ENCODE peak calls at places on chromosomes 11 and 22, in four cellular contexts. V is spleen, U is astrocyte, E is tibial artery. J is an unnamed sample.
A peak's percentile ranks its signal among the peaks of the same experiment; 100 is the strongest.

GRCh38 chr11:100929377-100929776 is 200.2 kb downstream of the PGR start:
- DNase-seq in V (no peak), U (peak; percentile 89), E (no peak), J (no peak)

GRCh38 chr22:22955866-22956535 is 68.4 kb downstream of the IGLL5 start:
- DNase-seq in V (no peak), U (peak; percentile 35), E (no peak), J (peak; percentile 69)

GRCh38 chr22:28043269-28043668 is 124.2 kb upstream of the PITPNB start:
- DNase-seq in V (no peak), U (no peak), E (no peak), J (no peak)

GRCh38 chr11:6703247-6704063 is 20.3 kb upstream of the MRPL17 start:
- DNase-seq in V (no peak), U (peak; percentile 43), E (peak; percentile 71), J (peak; percentile 66)

GRCh38 chr11:91804057-91804456 is 420.6 kb upstream of the FAT3 start:
- DNase-seq in V (no peak), U (peak; percentile 51), E (no peak), J (no peak)

GRCh38 chr11:74373382-74373781 is 24.9 kb downstream of the PGM2L1 start:
- DNase-seq in V (no peak), U (peak; percentile 36), E (no peak), J (no peak)

GRCh38 chr11:112211556-112211955 is 14.7 kb upstream of the PTS start:
- DNase-seq in V (no peak), U (no peak), E (no peak), J (no peak)

GRCh38 chr11:107590460-107591097 is 368 bp upstream of the ELMOD1 start:
- DNase-seq in V (no peak), U (no peak), E (no peak), J (no peak)

GRCh38 chr11:35550374-35551036 is 25.1 kb upstream of the PAMR1 start:
- DNase-seq in V (no peak), U (peak; percentile 67), E (no peak), J (no peak)

DNA sequence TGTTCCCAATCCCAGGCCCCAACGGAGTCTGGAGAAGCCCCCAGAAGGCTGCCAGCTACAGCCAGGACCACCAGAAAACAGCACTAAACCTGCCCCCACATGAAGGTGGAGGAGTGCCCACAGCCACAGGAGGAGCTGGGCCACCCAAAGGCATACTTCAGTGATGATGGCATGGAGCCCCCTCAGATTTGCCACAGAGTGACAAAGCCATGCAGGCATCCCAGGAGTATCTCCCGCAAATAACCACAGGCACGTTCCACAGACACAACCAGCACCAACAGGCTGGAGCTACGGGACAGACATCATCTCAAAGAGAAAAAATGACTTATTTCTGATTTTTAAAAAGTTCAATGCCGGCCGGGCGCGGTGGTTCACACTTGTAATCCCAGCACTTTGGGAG is 10.6 kb downstream of the CARS1 start:
- DNase-seq in V (no peak), U (peak; percentile 8), E (no peak), J (no peak)
- H3K4me3 ChIP-seq in V (no peak overlapping the region), U (no peak overlapping the region), E (no peak overlapping the region), J (no peak overlapping the region)

GRCh38 chr11:124743050-124743449 is 3.3 kb downstream of the NRGN start:
- DNase-seq in V (peak; percentile 73), U (no peak), E (no peak), J (no peak)
- H3K27me3 ChIP-seq in V (no peaks in the 10 kb centered on the region), U (peaks cover 14% of the 10 kb centered on the region), E (no peaks in the 10 kb centered on the region), J (no peaks in the 10 kb centered on the region)

DNA sequence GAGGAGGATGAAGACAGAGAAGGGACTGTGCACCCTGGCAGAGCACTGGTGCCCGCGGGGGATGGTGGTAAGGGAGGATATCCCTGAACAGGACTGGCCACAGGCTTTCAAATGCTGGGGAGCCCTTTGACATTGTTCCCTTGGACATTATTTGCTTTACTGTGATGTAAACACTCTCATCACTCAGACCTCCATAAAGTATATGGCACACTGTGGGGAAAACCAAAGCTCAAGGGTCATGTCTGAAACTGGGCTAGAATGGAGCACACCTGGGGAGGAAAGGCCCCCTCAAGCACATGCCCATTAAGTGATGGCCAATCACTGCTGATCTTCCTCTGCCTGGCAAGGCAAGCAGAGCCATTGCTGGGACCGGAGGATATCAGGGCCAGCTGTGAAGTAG is 60.9 kb upstream of the TENM4 start:
- DNase-seq in V (no peak), U (no peak), E (no peak), J (no peak)
- H3K4me3 ChIP-seq in V (no peak overlapping the region), U (no peak overlapping the region), E (no peak overlapping the region), J (no peak overlapping the region)

GRCh38 chr11:17477084-17477333 is 364 bp upstream of the ABCC8 start:
- DNase-seq in V (no peak), U (no peak), E (no peak), J (no peak)

GRCh38 chr11:17475666-17476316 is 854 bp downstream of the ABCC8 start:
- DNase-seq in V (no peak), U (no peak), E (no peak), J (no peak)

GRCh38 chr11:17478064-17478463 is 1.4 kb upstream of the ABCC8 start:
- DNase-seq in V (no peak), U (no peak), E (no peak), J (no peak)

GRCh38 chr11:17477361-17477760 is 716 bp upstream of the ABCC8 start:
- DNase-seq in V (no peak), U (no peak), E (no peak), J (no peak)

GRCh38 chr11:17476317-17477083 is at the start of gene ABCC8:
- DNase-seq in V (no peak), U (no peak), E (no peak), J (no peak)
- H3K27me3 ChIP-seq in V (no peaks in the 10 kb centered on the region), U (peaks cover 49% of the 10 kb centered on the region), E (peaks cover 68% of the 10 kb centered on the region), J (no peaks in the 10 kb centered on the region)

DNA sequence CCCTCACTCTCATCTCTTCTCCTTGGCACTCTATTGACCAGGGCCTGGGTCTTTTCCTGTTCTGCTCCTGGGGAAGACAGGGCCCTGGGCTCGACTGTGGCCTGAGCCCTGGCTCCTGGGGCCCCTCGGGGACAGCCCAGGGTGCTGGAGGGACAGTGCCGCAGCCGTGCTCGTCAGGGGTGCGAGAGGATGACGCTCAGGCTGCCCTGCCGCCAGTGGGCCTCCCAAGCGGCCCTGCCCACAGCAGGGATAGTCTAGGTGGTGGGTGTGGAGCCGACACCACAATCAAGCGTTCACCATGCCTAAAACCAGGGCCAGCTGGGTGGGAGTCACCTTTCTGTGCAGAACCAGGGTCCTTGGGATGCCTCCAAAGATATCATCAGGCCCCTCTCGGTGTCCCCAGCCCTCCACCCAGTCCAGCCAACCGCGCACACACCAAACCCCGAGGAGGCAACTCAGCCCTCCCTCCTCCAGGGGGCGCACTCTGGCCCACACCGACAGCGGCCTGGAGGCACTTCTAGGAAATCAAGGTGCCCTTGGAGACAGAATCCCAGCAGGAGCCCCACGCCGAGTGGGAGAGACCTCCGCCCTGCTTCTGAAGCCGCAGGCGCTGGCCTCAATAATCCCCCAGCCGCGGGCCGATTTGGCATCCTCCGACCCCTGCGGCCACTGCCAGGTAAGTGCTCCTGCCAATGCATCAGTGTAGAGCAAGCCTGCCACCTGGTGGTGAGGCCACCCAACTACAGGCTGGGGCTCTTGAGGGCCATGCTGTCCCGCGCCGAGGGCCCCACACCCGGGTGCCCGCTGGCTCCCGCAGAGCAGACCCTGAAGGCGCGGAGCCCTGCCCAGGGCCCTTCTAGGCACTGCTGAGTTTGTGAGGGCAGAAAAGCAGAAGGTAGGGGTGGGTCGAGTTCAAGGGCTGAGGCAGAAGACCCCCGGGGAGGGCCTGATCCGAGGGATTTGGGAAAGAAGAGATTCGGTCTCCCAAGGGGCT is 496.4 kb downstream of the BUD13 start:
- DNase-seq in V (peak; percentile 91), U (peak; percentile 25), E (peak; percentile 76), J (peak; percentile 75)
- H3K4me3 ChIP-seq in V (no peak overlapping the region), U (peak overlapping the region; percentile 28), E (no peak overlapping the region), J (no peak overlapping the region)

GRCh38 chr11:119488256-119488995 is 65.5 kb upstream of the THY1 start:
- DNase-seq in V (no peak), U (no peak), E (peak; percentile 24), J (no peak)

GRCh38 chr11:119491753-119492455 is 68.9 kb upstream of the THY1 start:
- DNase-seq in V (peak; percentile 31), U (no peak), E (no peak), J (no peak)

GRCh38 chr11:119486691-119487259 is 63.8 kb upstream of the THY1 start:
- DNase-seq in V (no peak), U (no peak), E (peak; percentile 37), J (no peak)

GRCh38 chr11:119490253-119491006 is 67.5 kb upstream of the THY1 start:
- DNase-seq in V (peak; percentile 58), U (no peak), E (peak; percentile 10), J (no peak)

GRCh38 chr11:119489087-119489486 is 66.1 kb upstream of the THY1 start:
- DNase-seq in V (no peak), U (no peak), E (peak; percentile 32), J (no peak)
- H3K27me3 ChIP-seq in V (no peaks in the 10 kb centered on the region), U (peaks cover 26% of the 10 kb centered on the region), E (peaks cover 36% of the 10 kb centered on the region), J (no peaks in the 10 kb centered on the region)

DNA sequence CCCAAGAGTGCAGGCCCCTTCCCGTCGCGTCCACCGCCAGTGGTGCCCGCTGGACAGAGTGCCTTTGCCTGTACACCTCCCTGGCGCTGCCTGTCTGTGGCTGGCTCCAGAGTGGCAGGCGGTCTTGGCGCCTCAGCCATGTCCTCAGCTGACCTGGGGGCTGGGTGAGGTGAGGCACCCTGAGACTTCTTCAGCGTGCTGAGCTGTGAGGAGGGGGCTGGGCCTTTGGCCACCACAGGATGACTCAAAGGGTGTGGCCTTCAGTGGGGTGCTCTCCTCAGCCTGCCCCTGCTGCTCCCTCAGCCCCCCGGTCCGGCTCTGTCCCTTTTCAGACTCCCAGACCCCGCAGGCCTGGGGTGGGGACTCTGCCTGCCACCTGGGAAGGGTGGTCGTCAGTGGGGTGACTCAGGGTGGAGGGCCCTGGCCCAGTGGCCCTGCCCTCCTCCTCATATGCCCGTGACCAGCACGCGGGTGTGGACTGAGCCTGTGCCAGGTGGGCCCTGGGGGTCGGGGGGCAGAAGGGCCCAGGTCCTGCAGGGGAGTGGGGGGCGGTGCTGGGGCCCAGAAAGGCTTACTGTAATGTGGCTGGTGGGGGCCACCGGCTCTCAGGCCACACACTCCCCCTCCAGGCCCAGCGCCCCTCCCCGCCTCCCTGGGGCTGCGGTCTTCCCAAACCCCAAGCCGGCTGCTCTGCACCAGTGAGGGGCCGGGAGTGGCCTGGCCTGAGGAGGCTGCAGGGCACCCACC is 15.9 kb downstream of the CRELD2 start:
- DNase-seq in V (peak; percentile 91), U (peak; percentile 44), E (no peak), J (no peak)
- H3K4me3 ChIP-seq in V (peak overlapping the region; percentile 38), U (no peak overlapping the region), E (peak overlapping the region; percentile 63), J (peak overlapping the region; percentile 54)

DNA sequence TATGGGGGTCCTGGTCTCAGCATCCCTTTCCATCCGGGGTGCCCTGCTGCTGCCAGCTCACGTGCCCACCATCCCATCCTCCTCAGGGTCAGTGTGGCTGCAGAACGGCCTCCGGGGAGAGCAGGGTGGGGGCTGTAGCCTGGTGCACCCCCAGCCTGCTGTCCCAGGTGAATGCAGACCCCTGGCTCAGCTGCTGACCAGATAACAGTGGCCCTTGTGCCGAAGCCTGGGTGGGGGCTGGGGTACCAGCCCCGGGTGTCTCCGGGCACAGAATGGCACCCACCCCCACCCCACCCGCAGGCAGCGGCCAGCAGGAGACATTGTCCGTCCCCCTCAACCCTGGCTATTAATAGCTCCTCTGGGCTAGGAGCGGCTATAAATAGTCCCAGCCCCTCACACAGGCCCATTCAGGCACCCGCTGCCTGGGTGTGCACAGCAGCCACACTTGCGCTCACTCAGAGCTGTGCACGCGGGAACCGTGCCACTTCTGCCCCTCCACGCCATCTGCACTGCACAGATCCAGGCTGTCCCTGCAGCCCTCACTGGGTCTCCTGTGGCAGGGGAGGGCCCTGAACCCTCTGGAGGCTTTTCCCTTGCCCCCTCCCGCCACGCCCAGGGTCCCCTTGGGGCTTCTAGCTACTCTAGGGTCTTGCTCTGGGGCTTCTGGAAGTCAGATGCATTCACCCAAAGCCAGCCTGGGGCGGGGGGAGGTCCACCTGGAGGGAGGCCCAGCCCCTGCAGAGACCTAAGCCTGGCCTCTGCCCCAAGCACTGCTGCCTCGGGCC is 18.7 kb downstream of the CRELD2 start:
- DNase-seq in V (no peak), U (no peak), E (no peak), J (no peak)
- H3K27me3 ChIP-seq in V (no peaks in the 10 kb centered on the region), U (no peaks in the 10 kb centered on the region), E (no peaks in the 10 kb centered on the region), J (no peaks in the 10 kb centered on the region)

J was measured in right atrium auricular region.